ENCODE peak calls at places on chromosomes 12 and 14, in five cellular contexts. One of them, this sample, is unnamed.

GRCh38 chr12:46266382-46266791 is 2.5 kb downstream of the SLC38A1 start:
- DNase-seq in NCI-H460: peak; percentile 36
- DNase-seq in amniotic stem cell: peak; percentile 15
- DNase-seq in effector memory CD4-positive, alpha-beta T cell: peak; percentile 31
- DNase-seq in left colon: peak; percentile 65
- DNase-seq in this sample: peak; percentile 17

GRCh38 chr14:100585448-100586152 is 1.6 kb downstream of the BEGAIN start:
- DNase-seq in amniotic stem cell: no peak
- DNase-seq in left colon: peak; percentile 12
- DNase-seq in effector memory CD4-positive, alpha-beta T cell: no peak
- DNase-seq in NCI-H460: no peak
- DNase-seq in this sample: no peak

GRCh38 chr14:98946995-98947394 is 325.0 kb downstream of the BCL11B start:
- DNase-seq in amniotic stem cell: no peak
- DNase-seq in effector memory CD4-positive, alpha-beta T cell: no peak
- DNase-seq in NCI-H460: no peak
- DNase-seq in left colon: no peak
- DNase-seq in this sample: no peak

GRCh38 chr12:24135158-24135850 is 185.8 kb upstream of the SOX5 start:
- DNase-seq in NCI-H460: no peak
- DNase-seq in amniotic stem cell: no peak
- DNase-seq in effector memory CD4-positive, alpha-beta T cell: no peak
- DNase-seq in left colon: no peak
- DNase-seq in this sample: no peak

GRCh38 chr12:6285063-6285477 is 25.4 kb upstream of the PLEKHG6 start:
- DNase-seq in NCI-H460: peak; percentile 53
- DNase-seq in effector memory CD4-positive, alpha-beta T cell: peak; percentile 50
- DNase-seq in amniotic stem cell: no peak
- DNase-seq in left colon: no peak
- DNase-seq in this sample: peak; percentile 83

GRCh38 chr12:65525501-65526141 is 247.1 kb downstream of the MSRB3 start:
- DNase-seq in effector memory CD4-positive, alpha-beta T cell: no peak
- DNase-seq in NCI-H460: no peak
- DNase-seq in left colon: no peak
- DNase-seq in amniotic stem cell: peak; percentile 42
- DNase-seq in this sample: no peak

GRCh38 chr14:22668417-22668816 is 24.3 kb upstream of the OR6J1 start:
- DNase-seq in NCI-H460: no peak
- DNase-seq in amniotic stem cell: peak; percentile 40
- DNase-seq in effector memory CD4-positive, alpha-beta T cell: no peak
- DNase-seq in left colon: no peak
- DNase-seq in this sample: no peak

GRCh38 chr12:70645494-70646317 is 8.5 kb upstream of the PTPRB start:
- DNase-seq in NCI-H460: peak; percentile 70
- DNase-seq in effector memory CD4-positive, alpha-beta T cell: no peak
- DNase-seq in amniotic stem cell: peak; percentile 39
- DNase-seq in left colon: peak; percentile 54
- DNase-seq in this sample: no peak

GRCh38 chr12:58801986-58802385 is 118.3 kb downstream of the LRIG3 start:
- DNase-seq in NCI-H460: no peak
- DNase-seq in effector memory CD4-positive, alpha-beta T cell: no peak
- DNase-seq in left colon: no peak
- DNase-seq in amniotic stem cell: no peak
- DNase-seq in this sample: no peak

GRCh38 chr14:93044601-93045000 is 71.1 kb downstream of the ITPK1 start:
- DNase-seq in left colon: no peak
- DNase-seq in NCI-H460: no peak
- DNase-seq in amniotic stem cell: no peak
- DNase-seq in effector memory CD4-positive, alpha-beta T cell: no peak
- DNase-seq in this sample: no peak

GRCh38 chr12:118237908-118238307 is 102.0 kb downstream of the PEBP1 start:
- DNase-seq in NCI-H460: no peak
- DNase-seq in left colon: no peak
- DNase-seq in effector memory CD4-positive, alpha-beta T cell: no peak
- DNase-seq in amniotic stem cell: no peak
- DNase-seq in this sample: no peak

GRCh38 chr12:1792406-1792805 is 28.0 kb upstream of the LRTM2 start:
- DNase-seq in NCI-H460: no peak
- DNase-seq in left colon: no peak
- DNase-seq in effector memory CD4-positive, alpha-beta T cell: no peak
- DNase-seq in amniotic stem cell: no peak
- DNase-seq in this sample: no peak

GRCh38 chr14:96804821-96805374 is 7.7 kb downstream of the VRK1 start:
- DNase-seq in left colon: no peak
- DNase-seq in NCI-H460: no peak
- DNase-seq in effector memory CD4-positive, alpha-beta T cell: no peak
- DNase-seq in amniotic stem cell: no peak
- DNase-seq in this sample: no peak

GRCh38 chr14:53615254-53615653 is 341.4 kb downstream of the BMP4 start:
- DNase-seq in amniotic stem cell: no peak
- DNase-seq in effector memory CD4-positive, alpha-beta T cell: no peak
- DNase-seq in NCI-H460: no peak
- DNase-seq in left colon: no peak
- DNase-seq in this sample: no peak

GRCh38 chr14:96762650-96763049 is 34.5 kb upstream of the VRK1 start:
- DNase-seq in amniotic stem cell: no peak
- DNase-seq in left colon: no peak
- DNase-seq in effector memory CD4-positive, alpha-beta T cell: peak; percentile 13
- DNase-seq in NCI-H460: peak; percentile 61
- DNase-seq in this sample: peak; percentile 62

GRCh38 chr12:237026-237815 is 23.3 kb upstream of the SLC6A12 start:
- DNase-seq in amniotic stem cell: no peak
- DNase-seq in effector memory CD4-positive, alpha-beta T cell: no peak
- DNase-seq in left colon: peak; percentile 46
- DNase-seq in NCI-H460: no peak
- DNase-seq in this sample: no peak

GRCh38 chr14:34498684-34499412 is 36.8 kb upstream of the SPTSSA start:
- DNase-seq in left colon: peak; percentile 44
- DNase-seq in NCI-H460: peak; percentile 72
- DNase-seq in effector memory CD4-positive, alpha-beta T cell: no peak
- DNase-seq in amniotic stem cell: no peak
- DNase-seq in this sample: peak; percentile 48

GRCh38 chr12:18145924-18146323 is 55.9 kb upstream of the RERGL start:
- DNase-seq in left colon: no peak
- DNase-seq in amniotic stem cell: no peak
- DNase-seq in NCI-H460: no peak
- DNase-seq in effector memory CD4-positive, alpha-beta T cell: no peak
- DNase-seq in this sample: no peak

GRCh38 chr12:9378430-9378835 is 170.2 kb upstream of the PZP start:
- DNase-seq in amniotic stem cell: no peak
- DNase-seq in NCI-H460: no peak
- DNase-seq in left colon: no peak
- DNase-seq in effector memory CD4-positive, alpha-beta T cell: no peak
- DNase-seq in this sample: no peak

GRCh38 chr12:78330131-78330530 is 499.4 kb downstream of the NAV3 start:
- DNase-seq in left colon: no peak
- DNase-seq in amniotic stem cell: no peak
- DNase-seq in NCI-H460: no peak
- DNase-seq in effector memory CD4-positive, alpha-beta T cell: no peak
- DNase-seq in this sample: no peak

GRCh38 chr14:26410189-26410685 is 187.6 kb downstream of the NOVA1 start:
- DNase-seq in NCI-H460: no peak
- DNase-seq in amniotic stem cell: no peak
- DNase-seq in effector memory CD4-positive, alpha-beta T cell: no peak
- DNase-seq in left colon: no peak
- DNase-seq in this sample: no peak

GRCh38 chr14:96160030-96160912 is 44.4 kb upstream of the BDKRB2 start:
- DNase-seq in NCI-H460: no peak
- DNase-seq in effector memory CD4-positive, alpha-beta T cell: no peak
- DNase-seq in amniotic stem cell: no peak
- DNase-seq in left colon: no peak
- DNase-seq in this sample: no peak

GRCh38 chr12:129570796-129571400 is 332.9 kb downstream of the TMEM132D start:
- DNase-seq in left colon: no peak
- DNase-seq in amniotic stem cell: no peak
- DNase-seq in NCI-H460: no peak
- DNase-seq in effector memory CD4-positive, alpha-beta T cell: no peak
- DNase-seq in this sample: no peak

GRCh38 chr14:67436006-67436866 is 24.3 kb upstream of the PLEK2 start:
- DNase-seq in amniotic stem cell: no peak
- DNase-seq in NCI-H460: no peak
- DNase-seq in effector memory CD4-positive, alpha-beta T cell: no peak
- DNase-seq in left colon: peak; percentile 25
- DNase-seq in this sample: no peak

GRCh38 chr12:48794870-48795269 is 6.0 kb upstream of the ADCY6 start:
- DNase-seq in amniotic stem cell: peak; percentile 72
- DNase-seq in effector memory CD4-positive, alpha-beta T cell: no peak
- DNase-seq in NCI-H460: no peak
- DNase-seq in left colon: no peak
- DNase-seq in this sample: no peak

GRCh38 chr14:20454359-20454644 is 310 bp downstream of the OSGEP start:
- DNase-seq in NCI-H460: peak; percentile 70
- DNase-seq in amniotic stem cell: peak; percentile 87
- DNase-seq in effector memory CD4-positive, alpha-beta T cell: peak; percentile 82
- DNase-seq in left colon: peak; percentile 90
- DNase-seq in this sample: peak; percentile 90

GRCh38 chr12:84601483-84601882 is 311.1 kb downstream of the SLC6A15 start:
- DNase-seq in left colon: no peak
- DNase-seq in effector memory CD4-positive, alpha-beta T cell: no peak
- DNase-seq in amniotic stem cell: no peak
- DNase-seq in NCI-H460: no peak
- DNase-seq in this sample: no peak

GRCh38 chr12:55686366-55687010 is 21.2 kb downstream of the ITGA7 start:
- DNase-seq in NCI-H460: no peak
- DNase-seq in left colon: no peak
- DNase-seq in amniotic stem cell: no peak
- DNase-seq in effector memory CD4-positive, alpha-beta T cell: no peak
- DNase-seq in this sample: no peak

GRCh38 chr14:24399981-24400718 is 1.3 kb downstream of the NYNRIN start:
- DNase-seq in amniotic stem cell: no peak
- DNase-seq in left colon: no peak
- DNase-seq in effector memory CD4-positive, alpha-beta T cell: no peak
- DNase-seq in NCI-H460: no peak
- DNase-seq in this sample: no peak

GRCh38 chr12:64666054-64666914 is 56.0 kb downstream of the RASSF3 start:
- DNase-seq in effector memory CD4-positive, alpha-beta T cell: no peak
- DNase-seq in NCI-H460: no peak
- DNase-seq in left colon: no peak
- DNase-seq in amniotic stem cell: no peak
- DNase-seq in this sample: no peak

GRCh38 chr12:132489078-132489601 is 811 bp upstream of the FBRSL1 start:
- DNase-seq in amniotic stem cell: no peak
- DNase-seq in left colon: no peak
- DNase-seq in effector memory CD4-positive, alpha-beta T cell: peak; percentile 65
- DNase-seq in NCI-H460: no peak
- DNase-seq in this sample: no peak

GRCh38 chr12:33706927-33707326 is 267.3 kb upstream of the SYT10 start:
- DNase-seq in left colon: no peak
- DNase-seq in amniotic stem cell: no peak
- DNase-seq in effector memory CD4-positive, alpha-beta T cell: no peak
- DNase-seq in NCI-H460: no peak
- DNase-seq in this sample: no peak

GRCh38 chr12:53287741-53288216 is 7.6 kb upstream of the PFDN5 start:
- DNase-seq in amniotic stem cell: no peak
- DNase-seq in NCI-H460: peak; percentile 59
- DNase-seq in effector memory CD4-positive, alpha-beta T cell: peak; percentile 63
- DNase-seq in left colon: peak; percentile 50
- DNase-seq in this sample: peak; percentile 3

This sample was measured in NCI-H1694 treated with DMSO at 0.1 percent for 48 hours.